ENCODE peak calls at places on chromosome 6, in four cellular contexts. K is A549, D is K562, P is GM12878. O is an unnamed sample.

GRCh38 chr6:113433506-113433991 is 423.6 kb upstream of the MARCKS start:
- DNase-seq in K (peak; percentile 81), D (no peak), P (no peak), O (peak; percentile 34)

GRCh38 chr6:117928833-117929232 is 21.8 kb downstream of the SLC35F1 start:
- DNase-seq in K (no peak), D (no peak), P (no peak), O (no peak)

GRCh38 chr6:98980814-98981213 is 33.1 kb upstream of the FBXL4 start:
- DNase-seq in K (peak; percentile 3), D (no peak), P (no peak), O (no peak)

GRCh38 chr6:116461563-116462507 is 660 bp downstream of the CALHM6 start:
- DNase-seq in K (no peak), D (no peak), P (no peak), O (no peak)

GRCh38 chr6:33124525-33124901 is 48.7 kb downstream of the HLA-DPB1 start:
- DNase-seq in K (no peak), D (no peak), P (no peak), O (no peak)

GRCh38 chr6:40791004-40791403 is 203.8 kb upstream of the LRFN2 start:
- DNase-seq in K (peak; percentile 14), D (no peak), P (no peak), O (no peak)

GRCh38 chr6:33577106-33577535 is 3.0 kb downstream of the BAK1 start:
- DNase-seq in K (peak; percentile 29), D (peak; percentile 58), P (no peak), O (no peak)

GRCh38 chr6:123744840-123745239 is 58.8 kb upstream of the NKAIN2 start:
- DNase-seq in K (no peak), D (no peak), P (no peak), O (no peak)

GRCh38 chr6:455006-455585 is 63.5 kb downstream of the IRF4 start:
- DNase-seq in K (no peak), D (no peak), P (no peak), O (no peak)

GRCh38 chr6:13288481-13288880 is 39.9 kb downstream of the TBC1D7 start:
- DNase-seq in K (no peak), D (no peak), P (no peak), O (no peak)

GRCh38 chr6:150273457-150274309 is 95.1 kb upstream of the IYD start:
- DNase-seq in K (no peak), D (no peak), P (no peak), O (no peak)

GRCh38 chr6:125195526-125195925 is 42.0 kb downstream of the TPD52L1 start:
- DNase-seq in K (no peak), D (no peak), P (no peak), O (no peak)

GRCh38 chr6:93801101-93801847 is 381.9 kb upstream of the EPHA7 start:
- DNase-seq in K (no peak), D (no peak), P (no peak), O (no peak)

GRCh38 chr6:113654396-113654795 is 202.7 kb upstream of the MARCKS start:
- DNase-seq in K (peak; percentile 85), D (no peak), P (no peak), O (no peak)

GRCh38 chr6:27547157-27548075 is 74.5 kb upstream of the ZNF184 start:
- DNase-seq in K (peak; percentile 80), D (peak; percentile 39), P (peak; percentile 59), O (peak; percentile 67)

GRCh38 chr6:162636167-162636566 is 91.4 kb downstream of the PRKN start:
- DNase-seq in K (no peak), D (no peak), P (no peak), O (no peak)

DNA sequence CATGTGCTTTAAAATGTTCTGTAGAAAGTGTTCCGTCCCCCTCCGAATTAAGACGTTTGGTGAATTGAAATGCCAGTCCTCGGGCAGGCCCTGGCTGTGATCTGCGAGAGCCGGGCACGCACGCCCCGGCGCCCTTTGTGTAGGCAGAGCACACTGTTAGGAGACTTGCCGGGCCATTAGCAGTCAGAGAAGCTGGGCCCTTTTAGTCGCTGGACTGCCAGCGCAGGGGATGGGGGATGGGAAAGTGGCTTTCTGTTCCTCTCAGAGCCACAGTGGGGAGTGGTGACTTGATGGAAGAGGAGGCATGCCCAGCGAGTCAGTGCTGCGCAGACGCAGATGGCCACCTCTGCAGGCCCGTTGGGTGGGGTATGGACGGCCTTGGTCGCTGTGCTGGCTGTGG is 2.2 kb downstream of the PPP1R3G start:
- DNase-seq in K (no peak), D (no peak), P (no peak), O (no peak)
- TF ChIP-seq ESRRA in K (no peak), D (no peak), P (no peak), O (no peak)

GRCh38 chr6:39714802-39715201 is 10.4 kb downstream of the KIF6 start:
- DNase-seq in K (no peak), D (no peak), P (no peak), O (no peak)
- H3K4me3 ChIP-seq in K (no peak overlapping the region), D (no peak overlapping the region), P (no peak overlapping the region), O (no peak overlapping the region)

GRCh38 chr6:73519943-73520687 is 717 bp downstream of the EEF1A1 start:
- DNase-seq in K (peak; percentile 72), D (peak; percentile 71), P (no peak), O (peak; percentile 59)

GRCh38 chr6:73525546-73526330 is 4.9 kb upstream of the EEF1A1 start:
- DNase-seq in K (no peak), D (no peak), P (no peak), O (no peak)

GRCh38 chr6:73520688-73521350 is at the start of gene EEF1A1:
- DNase-seq in K (peak; percentile 98), D (peak; percentile 78), P (peak; percentile 98), O (peak; percentile 98)

GRCh38 chr6:73523434-73524123 is 2.7 kb upstream of the EEF1A1 start:
- DNase-seq in K (peak; percentile 84), D (peak; percentile 79), P (no peak), O (peak; percentile 66)

DNA sequence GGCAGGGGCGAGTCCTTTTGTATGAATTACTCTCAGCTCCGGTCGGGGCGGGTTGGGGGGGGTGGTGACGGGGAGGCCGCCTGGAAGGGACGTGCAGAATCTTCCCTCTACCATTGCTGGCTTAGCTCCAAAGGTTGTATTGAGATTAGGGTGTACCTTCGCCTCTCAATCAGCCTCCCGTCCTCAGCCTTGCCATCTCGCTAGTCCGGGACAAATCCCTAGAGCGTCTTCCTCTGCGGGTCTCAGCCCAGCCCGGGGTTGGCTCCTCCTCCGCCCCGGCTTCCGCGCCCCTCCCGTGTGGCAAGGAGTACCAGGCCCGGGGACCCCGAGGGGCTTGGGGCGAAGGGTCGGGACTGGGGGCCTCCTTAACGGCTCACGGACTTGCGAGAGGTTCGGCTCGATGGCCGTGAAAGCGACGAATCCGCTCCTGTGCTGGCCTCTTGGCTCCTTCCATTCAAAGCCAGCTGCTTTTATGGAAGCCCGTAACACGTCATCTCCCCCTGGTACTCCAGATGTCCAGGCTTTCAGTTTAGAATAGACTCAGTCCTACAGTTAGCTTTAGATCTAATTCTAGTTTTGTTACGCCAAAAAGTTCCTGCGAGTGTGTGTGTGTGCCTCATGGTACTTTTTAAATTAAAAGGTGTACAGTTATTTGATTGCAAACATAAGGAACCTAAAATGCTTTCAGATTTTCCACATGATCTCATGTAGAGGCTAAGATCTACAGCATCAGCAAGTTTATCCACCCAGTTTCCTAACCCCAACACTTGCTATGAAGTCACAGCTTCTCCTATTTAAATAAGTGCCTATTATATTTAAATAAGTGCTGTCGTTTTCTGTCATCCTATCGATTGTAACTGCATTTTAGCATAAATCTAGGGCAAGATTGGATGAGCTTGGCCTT is 771 bp upstream of the EEF1A1 start:
- DNase-seq in K (peak; percentile 53), D (peak; percentile 62), P (no peak), O (peak; percentile 69)
- TF ChIP-seq ESRRA in K (no peak), D (no peak), P (no peak), O (no peak)

GRCh38 chr6:73656501-73657145 is 2.8 kb upstream of the SLC17A5 start:
- DNase-seq in K (no peak), D (no peak), P (no peak), O (no peak)

GRCh38 chr6:73652637-73653570 is 888 bp downstream of the SLC17A5 start:
- DNase-seq in K (peak; percentile 70), D (peak; percentile 79), P (peak; percentile 61), O (peak; percentile 80)

GRCh38 chr6:73657201-73657600 is 3.4 kb upstream of the SLC17A5 start:
- DNase-seq in K (no peak), D (no peak), P (no peak), O (no peak)

GRCh38 chr6:73653571-73654424 is at the start of gene SLC17A5:
- DNase-seq in K (peak; percentile 89), D (peak; percentile 93), P (peak; percentile 57), O (peak; percentile 91)

GRCh38 chr6:73655341-73655917 is 1.6 kb upstream of the SLC17A5 start:
- DNase-seq in K (no peak), D (no peak), P (no peak), O (no peak)
- H3K4me3 ChIP-seq in K (peak overlapping the region; percentile 86), D (no peak overlapping the region), P (peak overlapping the region; percentile 83), O (no peak overlapping the region)

GRCh38 chr6:26089272-26089671 is 2.0 kb downstream of the HFE start:
- DNase-seq in K (no peak), D (no peak), P (no peak), O (no peak)

GRCh38 chr6:26092443-26092842 is 5.2 kb downstream of the HFE start:
- DNase-seq in K (no peak), D (no peak), P (no peak), O (no peak)

GRCh38 chr6:26088344-26088743 is 1.1 kb downstream of the HFE start:
- DNase-seq in K (no peak), D (no peak), P (no peak), O (no peak)

GRCh38 chr6:26086214-26086613 is 1.0 kb upstream of the HFE start:
- DNase-seq in K (no peak), D (no peak), P (no peak), O (no peak)

DNA sequence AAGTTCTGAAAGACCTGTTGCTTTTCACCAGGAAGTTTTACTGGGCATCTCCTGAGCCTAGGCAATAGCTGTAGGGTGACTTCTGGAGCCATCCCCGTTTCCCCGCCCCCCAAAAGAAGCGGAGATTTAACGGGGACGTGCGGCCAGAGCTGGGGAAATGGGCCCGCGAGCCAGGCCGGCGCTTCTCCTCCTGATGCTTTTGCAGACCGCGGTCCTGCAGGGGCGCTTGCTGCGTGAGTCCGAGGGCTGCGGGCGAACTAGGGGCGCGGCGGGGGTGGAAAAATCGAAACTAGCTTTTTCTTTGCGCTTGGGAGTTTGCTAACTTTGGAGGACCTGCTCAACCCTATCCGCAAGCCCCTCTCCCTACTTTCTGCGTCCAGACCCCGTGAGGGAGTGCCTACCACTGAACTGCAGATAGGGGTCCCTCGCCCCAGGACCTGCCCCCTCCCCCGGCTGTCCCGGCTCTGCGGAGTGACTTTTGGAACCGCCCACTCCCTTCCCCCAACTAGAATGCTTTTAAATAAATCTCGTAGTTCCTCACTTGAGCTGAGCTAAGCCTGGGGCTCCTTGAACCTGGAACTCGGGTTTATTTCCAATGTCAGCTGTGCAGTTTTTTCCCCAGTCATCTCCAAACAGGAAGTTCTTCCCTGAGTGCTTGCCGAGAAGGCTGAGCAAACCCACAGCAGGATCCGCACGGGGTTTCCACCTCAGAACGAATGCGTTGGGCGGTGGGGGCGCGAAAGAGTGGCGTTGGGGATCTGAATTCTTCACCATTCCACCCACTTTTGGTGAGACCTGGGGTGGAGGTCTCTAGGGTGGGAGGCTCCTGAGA is at the start of gene HFE:
- DNase-seq in K (peak; percentile 48), D (peak; percentile 59), P (no peak), O (peak; percentile 55)
- TF ChIP-seq ESRRA in K (no peak), D (peak; percentile 23), P (no peak), O (peak; percentile 19)

DNA sequence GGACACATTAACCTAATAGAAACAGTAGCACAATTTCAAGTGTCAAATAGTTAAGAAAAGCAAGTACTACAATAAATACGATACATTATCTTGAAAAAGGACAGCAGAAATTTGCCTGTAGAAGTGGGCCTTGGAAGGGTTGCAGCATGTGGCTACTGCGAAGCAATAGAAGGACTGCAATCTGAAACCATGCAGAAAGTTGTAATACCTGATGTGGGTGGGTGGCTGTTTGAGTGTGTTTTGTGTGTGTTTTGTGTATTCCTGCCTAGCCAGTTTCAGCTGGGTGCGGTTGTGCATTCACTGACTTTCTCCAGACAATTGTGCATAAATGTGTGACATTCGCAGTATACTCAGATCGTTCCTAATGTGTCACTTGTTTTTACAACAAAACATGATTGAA is 79.0 kb downstream of the RPP40 start:
- DNase-seq in K (no peak), D (no peak), P (no peak), O (no peak)
- H3K4me3 ChIP-seq in K (no peak overlapping the region), D (no peak overlapping the region), P (no peak overlapping the region), O (no peak overlapping the region)

O was measured in HepG2.